ENCODE peak calls at places on chromosome 12, in nine cellular contexts. C is sigmoid colon, F is stomach, R is A549, W is transverse colon, Q is H1, G is tibial nerve, J is upper lobe of left lung, S is SK-N-SH. K is an unnamed sample.

GRCh38 chr12:130186631-130187269 is 24.5 kb downstream of the FZD10 start:
- DNase-seq in C (peak; percentile 21), J (no peak), Q (no peak), R (peak; percentile 14), F (no peak), G (no peak), W (no peak), S (no peak), K (no peak)

GRCh38 chr12:120266180-120266535 is 628 bp upstream of the PXN start:
- DNase-seq in W (no peak), C (no peak), F (no peak), S (no peak), R (no peak), G (no peak), Q (no peak), J (no peak), K (no peak)

GRCh38 chr12:34396861-34397590 is 374.7 kb downstream of the ALG10 start:
- DNase-seq in C (peak; percentile 39), F (peak; percentile 5), R (no peak), S (peak; percentile 1), Q (no peak), W (peak; percentile 2), G (no peak), J (peak; percentile 58), K (no peak)

GRCh38 chr12:10242539-10242938 is 29.9 kb downstream of the GABARAPL1 start:
- DNase-seq in C (no peak), Q (no peak), R (no peak), F (no peak), S (no peak), J (no peak), W (no peak), G (no peak), K (no peak)

GRCh38 chr12:96136129-96136528 is 58.0 kb upstream of the ELK3 start:
- DNase-seq in F (no peak), W (no peak), Q (no peak), J (no peak), S (no peak), C (no peak), G (no peak), R (no peak), K (no peak)

GRCh38 chr12:113208041-113208934 is 13.0 kb upstream of the TPCN1 start:
- DNase-seq in F (peak; percentile 35), S (no peak), Q (no peak), G (peak; percentile 47), J (no peak), W (peak; percentile 67), C (peak; percentile 73), R (no peak), K (no peak)

GRCh38 chr12:98696036-98696646 is 51.1 kb downstream of the APAF1 start:
- DNase-seq in J (no peak), F (no peak), W (no peak), Q (no peak), S (no peak), C (no peak), G (no peak), R (no peak), K (no peak)

GRCh38 chr12:68780731-68781130 is 27.2 kb upstream of the MDM2 start:
- DNase-seq in S (no peak), Q (no peak), C (no peak), F (no peak), W (no peak), G (no peak), R (no peak), J (no peak), K (no peak)

GRCh38 chr12:25767613-25768012 is 190.9 kb upstream of the RASSF8 start:
- DNase-seq in R (no peak), W (no peak), G (no peak), C (no peak), Q (no peak), S (no peak), J (no peak), F (no peak), K (no peak)
- TF ChIP-seq EP300 in R (no peak), W (no peak), G (no peak), C (no peak), Q (no peak), S (peak; percentile 40), J (no peak), F (no peak), K (no peak)

GRCh38 chr12:100573499-100574261 is at the start of gene GAS2L3:
- DNase-seq in G (peak; percentile 83), F (peak; percentile 91), C (peak; percentile 92), Q (peak; percentile 58), J (peak; percentile 98), S (peak; percentile 95), R (peak; percentile 86), W (peak; percentile 91), K (peak; percentile 84)
- TF ChIP-seq EP300 in G (peak; percentile 95), F (peak; percentile 2), C (no peak), Q (no peak), J (no peak), S (no peak), R (no peak), W (no peak), K (no peak)

DNA sequence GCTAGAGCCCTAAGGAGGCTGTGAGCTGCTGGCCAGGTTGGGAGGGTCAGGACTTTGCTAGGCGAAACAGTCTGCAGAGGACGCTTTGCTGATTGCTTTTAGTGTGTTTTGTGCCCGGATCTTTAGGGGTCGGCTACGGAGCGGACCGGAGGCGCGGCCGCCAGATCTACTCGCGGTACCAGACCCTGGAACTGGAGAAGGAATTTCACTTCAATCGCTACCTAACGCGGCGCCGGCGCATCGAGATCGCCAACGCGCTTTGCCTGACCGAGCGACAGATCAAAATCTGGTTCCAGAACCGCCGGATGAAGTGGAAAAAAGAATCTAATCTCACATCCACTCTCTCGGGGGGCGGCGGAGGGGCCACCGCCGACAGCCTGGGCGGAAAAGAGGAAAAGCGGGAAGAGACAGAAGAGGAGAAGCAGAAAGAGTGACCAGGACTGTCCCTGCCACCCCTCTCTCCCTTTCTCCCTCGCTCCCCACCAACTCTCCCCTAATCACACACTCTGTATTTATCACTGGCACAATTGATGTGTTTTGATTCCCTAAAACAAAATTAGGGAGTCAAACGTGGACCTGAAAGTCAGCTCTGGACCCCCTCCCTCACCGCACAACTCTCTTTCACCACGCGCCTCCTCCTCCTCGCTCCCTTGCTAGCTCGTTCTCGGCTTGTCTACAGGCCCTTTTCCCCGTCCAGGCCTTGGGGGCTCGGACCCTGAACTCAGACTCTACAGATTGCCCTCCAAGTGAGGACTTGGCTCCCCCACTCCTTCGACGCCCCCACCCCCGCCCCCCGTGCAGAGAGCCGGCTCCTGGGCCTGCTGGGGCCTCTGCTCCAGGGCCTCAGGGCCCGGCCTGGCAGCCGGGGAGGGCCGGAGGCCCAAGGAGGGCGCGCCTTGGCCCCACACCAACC is 1.5 kb downstream of the HOXC6 start:
- DNase-seq in C (no peak), W (no peak), G (no peak), F (no peak), S (no peak), R (no peak), Q (no peak), J (peak; percentile 83), K (peak; percentile 61)
- TF ChIP-seq EP300 in C (no peak), W (no peak), G (no peak), F (no peak), S (no peak), R (no peak), Q (no peak), J (no peak), K (no peak)

GRCh38 chr12:114688256-114688845 is 4.4 kb upstream of the TBX3 start:
- DNase-seq in F (no peak), S (no peak), G (no peak), Q (no peak), R (no peak), J (no peak), C (no peak), W (no peak), K (no peak)
- TF ChIP-seq EP300 in F (no peak), S (no peak), G (no peak), Q (no peak), R (no peak), J (no peak), C (no peak), W (no peak), K (no peak)

GRCh38 chr12:85656561-85656960 is 179.6 kb downstream of the RASSF9 start:
- DNase-seq in C (no peak), R (no peak), W (no peak), S (no peak), J (no peak), G (no peak), F (no peak), Q (no peak), K (no peak)

GRCh38 chr12:85653731-85654455 is 182.3 kb downstream of the RASSF9 start:
- DNase-seq in R (no peak), C (no peak), G (no peak), F (no peak), S (no peak), Q (no peak), J (no peak), W (no peak), K (no peak)

GRCh38 chr12:85657251-85657650 is 179.0 kb downstream of the RASSF9 start:
- DNase-seq in S (no peak), C (no peak), G (no peak), J (no peak), F (no peak), R (no peak), Q (no peak), W (no peak), K (no peak)

GRCh38 chr12:85657836-85658235 is 178.4 kb downstream of the RASSF9 start:
- DNase-seq in W (no peak), J (no peak), C (no peak), S (no peak), G (no peak), F (no peak), Q (no peak), R (no peak), K (no peak)

GRCh38 chr12:85654456-85654840 is 181.8 kb downstream of the RASSF9 start:
- DNase-seq in W (no peak), R (no peak), F (no peak), S (no peak), C (no peak), G (no peak), J (no peak), Q (no peak), K (no peak)
- TF ChIP-seq EP300 in W (no peak), R (no peak), F (no peak), S (no peak), C (no peak), G (no peak), J (no peak), Q (no peak), K (no peak)

DNA sequence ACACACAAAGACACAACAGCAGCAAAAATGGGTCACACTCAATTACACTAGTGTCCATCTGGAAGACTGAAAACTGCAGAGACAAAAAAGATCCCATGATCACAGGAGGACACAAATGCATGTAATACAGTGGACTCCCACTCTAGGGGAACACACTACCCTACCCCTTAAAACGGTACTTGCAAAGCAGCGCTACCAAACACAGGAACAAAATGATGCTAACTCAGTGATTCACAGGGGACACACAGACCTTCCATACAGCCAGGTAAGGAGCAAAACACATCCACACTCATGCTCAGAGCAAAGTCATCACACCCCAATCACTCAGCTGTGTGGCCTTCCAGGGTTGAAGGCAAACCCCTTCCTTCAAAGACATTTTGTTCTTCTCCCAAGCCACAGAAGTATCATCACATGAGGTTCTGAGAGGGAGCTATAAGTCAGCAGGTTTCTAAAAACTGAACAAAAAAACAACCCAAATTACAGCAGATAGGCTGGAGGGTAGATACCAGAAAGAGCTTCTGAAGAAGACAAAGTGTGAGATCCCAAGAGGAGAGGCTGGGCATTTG is 14.8 kb downstream of the SMUG1 start:
- DNase-seq in Q (no peak), C (no peak), F (no peak), G (no peak), J (no peak), S (no peak), R (no peak), W (no peak), K (no peak)
- TF ChIP-seq EP300 in Q (no peak), C (no peak), F (no peak), G (no peak), J (no peak), S (no peak), R (no peak), W (no peak), K (no peak)

GRCh38 chr12:23921099-23921846 is 28.2 kb downstream of the SOX5 start:
- DNase-seq in S (no peak), W (no peak), J (no peak), C (no peak), Q (no peak), R (no peak), F (no peak), G (no peak), K (no peak)
- TF ChIP-seq EP300 in S (no peak), W (no peak), J (no peak), C (no peak), Q (no peak), R (no peak), F (no peak), G (no peak), K (no peak)

K was measured in ovary.